ENCODE peak calls at places on chromosomes 12 and 14, in six cellular contexts. M, B, H, F, I and X are unnamed samples.

GRCh38 chr12:71710276-71711125 is 24.6 kb downstream of the TMEM19 start:
- DNase-seq in M (no peak), B (peak), H (no peak), F (peak), I (no peak), X (no peak)

GRCh38 chr12:39375206-39375808 is 67.6 kb downstream of the KIF21A start:
- DNase-seq in M (no peak), B (no peak), H (no peak), F (no peak), I (no peak), X (no peak)

GRCh38 chr12:2248901-2249381 is 196.2 kb downstream of the CACNA1C start:
- DNase-seq in M (no peak), B (peak), H (no peak), F (no peak), I (no peak), X (peak)

GRCh38 chr14:73784065-73784987 is 67.3 kb upstream of the PTGR2 start:
- DNase-seq in M (no peak), B (no peak), H (no peak), F (peak), I (no peak), X (no peak)

GRCh38 chr14:104496095-104496494 is 83.5 kb upstream of the C14orf180 start:
- DNase-seq in M (no peak), B (no peak), H (no peak), F (no peak), I (no peak), X (no peak)

GRCh38 chr14:23078692-23079116 is 16.2 kb downstream of the ACIN1 start:
- DNase-seq in M (no peak), B (peak), H (no peak), F (peak), I (peak), X (no peak)

GRCh38 chr12:109716512-109717389 is 3.1 kb downstream of the FAM222A start:
- DNase-seq in M (no peak), B (no peak), H (no peak), F (peak), I (peak), X (no peak)

GRCh38 chr12:25992026-25992782 is 33.7 kb downstream of the RASSF8 start:
- DNase-seq in M (no peak), B (no peak), H (no peak), F (no peak), I (no peak), X (no peak)

GRCh38 chr12:100138048-100138907 is 4.4 kb downstream of the BLTP3B start:
- DNase-seq in M (no peak), B (no peak), H (no peak), F (no peak), I (no peak), X (no peak)

GRCh38 chr12:7994731-7995205 is 37.7 kb upstream of the FOXJ2 start:
- DNase-seq in M (no peak), B (peak), H (no peak), F (peak), I (no peak), X (no peak)

GRCh38 chr12:53231859-53232640 is at the start of gene RARG:
- DNase-seq in M (no peak), B (peak), H (no peak), F (peak), I (peak), X (no peak)

GRCh38 chr14:100469632-100470522 is 117.3 kb downstream of the BEGAIN start:
- DNase-seq in M (no peak), B (no peak), H (no peak), F (no peak), I (no peak), X (no peak)

GRCh38 chr12:104952816-104953215 is 5.3 kb downstream of the SLC41A2 start:
- DNase-seq in M (no peak), B (no peak), H (no peak), F (no peak), I (no peak), X (no peak)

GRCh38 chr14:100629696-100630095 is 42.5 kb upstream of the BEGAIN start:
- DNase-seq in M (no peak), B (peak), H (no peak), F (no peak), I (no peak), X (no peak)

GRCh38 chr12:129938089-129938488 is 34.3 kb upstream of the TMEM132D start:
- DNase-seq in M (no peak), B (no peak), H (no peak), F (no peak), I (no peak), X (no peak)

GRCh38 chr12:91204416-91204815 is 21.8 kb upstream of the DCN start:
- DNase-seq in M (no peak), B (no peak), H (no peak), F (no peak), I (no peak), X (no peak)

GRCh38 chr14:75280831-75281690 is 2.4 kb downstream of the FOS start:
- DNase-seq in M (no peak), B (peak), H (no peak), F (no peak), I (peak), X (no peak)

GRCh38 chr12:121741743-121742142 is 29.2 kb downstream of the TMEM120B start:
- DNase-seq in M (no peak), B (no peak), H (no peak), F (no peak), I (no peak), X (no peak)

GRCh38 chr12:61452076-61452475 is 808.1 kb upstream of the USP15 start:
- DNase-seq in M (no peak), B (peak), H (no peak), F (no peak), I (no peak), X (no peak)